ENCODE peak calls at places on chromosome 9, in five cellular contexts. K, R, D, Z and G are unnamed samples.

GRCh38 chr9:127113540-127113928 is 8.9 kb downstream of the ANGPTL2 start:
- DNase-seq in K (no peak), R (no peak), D (no peak), Z (no peak), G (no peak)

GRCh38 chr9:8143677-8144076 is 344.1 kb upstream of the DMAC1 start:
- DNase-seq in K (no peak), R (no peak), D (no peak), Z (no peak), G (no peak)

GRCh38 chr9:121686930-121687541 is 35.6 kb downstream of the DAB2IP start:
- DNase-seq in K (peak; percentile 72), R (peak; percentile 43), D (peak; percentile 85), Z (peak; percentile 76), G (peak; percentile 79)

GRCh38 chr9:7147136-7148090 is 389.6 kb downstream of the KDM4C start:
- DNase-seq in K (peak; percentile 22), R (no peak), D (no peak), Z (no peak), G (no peak)

GRCh38 chr9:126337690-126338426 is 11.2 kb downstream of the MVB12B start:
- DNase-seq in K (no peak), R (no peak), D (no peak), Z (no peak), G (no peak)

GRCh38 chr9:79120533-79121315 is 451.0 kb upstream of the TLE4 start:
- DNase-seq in K (no peak), R (no peak), D (no peak), Z (no peak), G (no peak)

GRCh38 chr9:5629312-5630037 is 568 bp downstream of the RIC1 start:
- DNase-seq in K (peak; percentile 33), R (no peak), D (peak; percentile 69), Z (peak; percentile 34), G (peak; percentile 23)

GRCh38 chr9:136352682-136353081 is 10.9 kb downstream of the DNLZ start:
- DNase-seq in K (no peak), R (no peak), D (no peak), Z (no peak), G (no peak)

GRCh38 chr9:33143241-33143642 is 23.9 kb downstream of the B4GALT1 start:
- DNase-seq in K (peak; percentile 83), R (no peak), D (no peak), Z (no peak), G (peak; percentile 29)

GRCh38 chr9:89874351-89875321 is 269.8 kb downstream of the GADD45G start:
- DNase-seq in K (peak; percentile 49), R (no peak), D (peak; percentile 42), Z (no peak), G (no peak)

GRCh38 chr9:130938652-130939404 is at the start of gene FIBCD1:
- DNase-seq in K (peak; percentile 44), R (peak; percentile 29), D (peak; percentile 75), Z (peak; percentile 56), G (peak; percentile 67)

GRCh38 chr9:114413909-114414308 is 26.1 kb upstream of the AKNA start:
- DNase-seq in K (peak; percentile 78), R (no peak), D (no peak), Z (no peak), G (no peak)

GRCh38 chr9:109537288-109537687 is 39.2 kb upstream of the PTPN3 start:
- DNase-seq in K (no peak), R (no peak), D (no peak), Z (no peak), G (no peak)

GRCh38 chr9:86667307-86667706 is 280.0 kb downstream of the GAS1 start:
- DNase-seq in K (peak; percentile 29), R (no peak), D (no peak), Z (peak; percentile 77), G (no peak)

GRCh38 chr9:130423272-130423671 is 21.5 kb upstream of the ASS1 start:
- DNase-seq in K (no peak), R (no peak), D (peak; percentile 88), Z (no peak), G (no peak)

GRCh38 chr9:131299346-131299745 is 9.8 kb downstream of the PLPP7 start:
- DNase-seq in K (no peak), R (no peak), D (no peak), Z (no peak), G (no peak)

GRCh38 chr9:1042466-1042865 is 7.7 kb upstream of the DMRT2 start:
- DNase-seq in K (no peak), R (no peak), D (peak; percentile 68), Z (no peak), G (no peak)

GRCh38 chr9:306907-307306 is 92.2 kb downstream of the DOCK8 start:
- DNase-seq in K (no peak), R (no peak), D (no peak), Z (peak; percentile 6), G (peak; percentile 28)

GRCh38 chr9:86598411-86599239 is 244.4 kb upstream of the TUT7 start:
- DNase-seq in K (no peak), R (no peak), D (no peak), Z (no peak), G (no peak)

GRCh38 chr9:106286249-106286648 is 576.7 kb upstream of the ZNF462 start:
- DNase-seq in K (peak; percentile 29), R (no peak), D (peak; percentile 39), Z (peak; percentile 34), G (peak; percentile 11)

GRCh38 chr9:136494531-136495215 is 11.8 kb upstream of the SEC16A start:
- DNase-seq in K (no peak), R (no peak), D (peak; percentile 75), Z (no peak), G (no peak)

GRCh38 chr9:135515541-135515951 is 5.7 kb upstream of the LCN1 start:
- DNase-seq in K (no peak), R (no peak), D (no peak), Z (no peak), G (no peak)

GRCh38 chr9:108149346-108149745 is 659.8 kb upstream of the KLF4 start:
- DNase-seq in K (no peak), R (no peak), D (no peak), Z (no peak), G (no peak)

GRCh38 chr9:80090317-80090716 is 518.6 kb downstream of the TLE4 start:
- DNase-seq in K (no peak), R (no peak), D (no peak), Z (no peak), G (no peak)

GRCh38 chr9:99825158-99826046 is 3.7 kb downstream of the NR4A3 start:
- DNase-seq in K (no peak), R (no peak), D (no peak), Z (no peak), G (no peak)

GRCh38 chr9:113992276-113992951 is 85.7 kb downstream of the AMBP start:
- DNase-seq in K (no peak), R (no peak), D (peak; percentile 70), Z (no peak), G (no peak)

GRCh38 chr9:134491856-134492255 is 149.7 kb upstream of the COL5A1 start:
- DNase-seq in K (no peak), R (no peak), D (no peak), Z (no peak), G (no peak)

GRCh38 chr9:6414291-6414690 is 1.3 kb downstream of the UHRF2 start:
- DNase-seq in K (peak; percentile 46), R (no peak), D (no peak), Z (peak; percentile 18), G (no peak)

GRCh38 chr9:134553061-134553891 is 88.3 kb upstream of the COL5A1 start:
- DNase-seq in K (no peak), R (no peak), D (no peak), Z (no peak), G (no peak)

GRCh38 chr9:15354713-15355112 is 47.7 kb upstream of the TTC39B start:
- DNase-seq in K (no peak), R (no peak), D (no peak), Z (no peak), G (no peak)

GRCh38 chr9:78121488-78121887 is 89.9 kb upstream of the GNAQ start:
- DNase-seq in K (peak; percentile 67), R (peak; percentile 35), D (peak; percentile 39), Z (peak; percentile 58), G (peak; percentile 21)

GRCh38 chr9:107337676-107338590 is 54.9 kb downstream of the RAD23B start:
- DNase-seq in K (peak; percentile 31), R (no peak), D (no peak), Z (no peak), G (no peak)